ENCODE peak calls at places on chromosome 1, in nine cellular contexts. W is BE2C, S is pancreas, Z is IMR-90, T is heart left ventricle, U is foreskin fibroblast, X is Calu3, N is stomach, C is mammary epithelial cell. E is an unnamed sample.

GRCh38 chr1:176785810-176786209 is 322.8 kb downstream of the PAPPA2 start:
- DNase-seq in W (no peak), S (no peak), Z (no peak), T (no peak), U (no peak), X (no peak), N (no peak), C (no peak), E (no peak)

GRCh38 chr1:29282924-29283803 is 46.8 kb downstream of the PTPRU start:
- DNase-seq in W (peak; percentile 81), S (no peak), Z (peak; percentile 40), T (no peak), U (peak; percentile 20), X (peak; percentile 18), N (no peak), C (peak; percentile 8), E (peak; percentile 46)

GRCh38 chr1:94729287-94729686 is 90.9 kb upstream of the SLC44A3 start:
- DNase-seq in W (no peak), S (no peak), Z (peak; percentile 92), T (no peak), U (peak; percentile 74), X (no peak), N (no peak), C (no peak), E (no peak)

GRCh38 chr1:206012086-206012859 is 9.1 kb upstream of the RAB7B start:
- DNase-seq in W (peak; percentile 33), S (no peak), Z (no peak), T (peak; percentile 73), U (no peak), X (peak; percentile 70), N (peak; percentile 82), C (no peak), E (no peak)

GRCh38 chr1:3501856-3502665 is 47.6 kb downstream of the ARHGEF16 start:
- DNase-seq in W (peak; percentile 33), S (peak; percentile 26), Z (peak; percentile 38), T (peak; percentile 81), U (no peak), X (no peak), N (peak; percentile 34), C (peak; percentile 28), E (no peak)

GRCh38 chr1:209823143-209824041 is 4.4 kb upstream of the UTP25 start:
- DNase-seq in W (no peak), S (no peak), Z (peak; percentile 78), T (no peak), U (peak; percentile 57), X (peak; percentile 28), N (no peak), C (peak; percentile 95), E (no peak)

GRCh38 chr1:15803380-15803779 is 4.1 kb downstream of the UQCRHL start:
- DNase-seq in W (peak; percentile 17), S (peak; percentile 40), Z (peak; percentile 38), T (no peak), U (no peak), X (no peak), N (no peak), C (no peak), E (peak; percentile 44)

GRCh38 chr1:65316233-65316632 is 6.9 kb downstream of the DNAJC6 start:
- DNase-seq in W (no peak), S (no peak), Z (no peak), T (no peak), U (no peak), X (no peak), N (no peak), C (no peak), E (no peak)

GRCh38 chr1:244173765-244174164 is 122.7 kb downstream of the ZBTB18 start:
- DNase-seq in W (no peak), S (no peak), Z (no peak), T (no peak), U (no peak), X (no peak), N (no peak), C (no peak), E (no peak)

GRCh38 chr1:84701366-84701765 is 11.1 kb upstream of the SSX2IP start:
- DNase-seq in W (no peak), S (no peak), Z (peak; percentile 34), T (no peak), U (no peak), X (no peak), N (no peak), C (no peak), E (no peak)

GRCh38 chr1:180096584-180097318 is 57.9 kb upstream of the QSOX1 start:
- DNase-seq in W (no peak), S (no peak), Z (peak; percentile 35), T (no peak), U (no peak), X (no peak), N (no peak), C (no peak), E (no peak)

GRCh38 chr1:3676581-3677410 is 24.5 kb downstream of the TP73 start:
- DNase-seq in W (no peak), S (no peak), Z (no peak), T (no peak), U (no peak), X (no peak), N (no peak), C (no peak), E (peak; percentile 19)

GRCh38 chr1:24463756-24464377 is 38.8 kb upstream of the RCAN3 start:
- DNase-seq in W (no peak), S (no peak), Z (no peak), T (no peak), U (no peak), X (no peak), N (no peak), C (no peak), E (no peak)

GRCh38 chr1:183165456-183165855 is 20.6 kb upstream of the LAMC2 start:
- DNase-seq in W (no peak), S (no peak), Z (no peak), T (no peak), U (no peak), X (no peak), N (no peak), C (peak; percentile 63), E (no peak)

GRCh38 chr1:116820362-116820761 is 66.1 kb downstream of the CD2 start:
- DNase-seq in W (no peak), S (peak; percentile 90), Z (peak; percentile 80), T (peak; percentile 58), U (peak; percentile 16), X (peak; percentile 56), N (no peak), C (peak; percentile 88), E (no peak)

GRCh38 chr1:14924012-14924452 is 229.5 kb upstream of the TMEM51 start:
- DNase-seq in W (peak; percentile 29), S (peak; percentile 70), Z (peak; percentile 71), T (peak; percentile 75), U (peak; percentile 58), X (peak; percentile 30), N (peak; percentile 75), C (peak; percentile 53), E (peak; percentile 39)

GRCh38 chr1:228366062-228366850 is 40.4 kb downstream of the TRIM11 start:
- DNase-seq in W (peak; percentile 5), S (no peak), Z (no peak), T (peak; percentile 21), U (no peak), X (no peak), N (no peak), C (no peak), E (no peak)

GRCh38 chr1:194233069-194233468 is 1046.7 kb upstream of the B3GALT2 start:
- DNase-seq in W (no peak), S (no peak), Z (peak; percentile 19), T (no peak), U (no peak), X (no peak), N (no peak), C (no peak), E (no peak)

GRCh38 chr1:92792340-92792782 is 7.5 kb upstream of the EVI5 start:
- DNase-seq in W (no peak), S (no peak), Z (no peak), T (no peak), U (no peak), X (no peak), N (no peak), C (no peak), E (no peak)

GRCh38 chr1:202501281-202501680 is 152.8 kb downstream of the PPP1R12B start:
- DNase-seq in W (peak; percentile 19), S (no peak), Z (peak; percentile 48), T (no peak), U (peak; percentile 12), X (peak; percentile 24), N (no peak), C (peak; percentile 25), E (no peak)
- TF ChIP-seq CTCF in W (peak; percentile 56), S (no peak), Z (peak; percentile 58), T (no peak), U (peak; percentile 36), X (peak; percentile 29), N (peak; percentile 52), C (peak; percentile 49), E (no peak)

GRCh38 chr1:56709269-56709880 is 64.3 kb downstream of the PRKAA2 start:
- DNase-seq in W (no peak), S (no peak), Z (peak; percentile 65), T (no peak), U (peak; percentile 50), X (peak; percentile 22), N (no peak), C (peak; percentile 38), E (no peak)
- TF ChIP-seq CTCF in W (peak; percentile 34), S (peak; percentile 29), Z (peak; percentile 56), T (peak; percentile 42), U (peak; percentile 26), X (peak; percentile 47), N (peak; percentile 62), C (peak; percentile 52), E (peak; percentile 83)

GRCh38 chr1:98251497-98251896 is 330.7 kb upstream of the DPYD start:
- DNase-seq in W (peak; percentile 12), S (no peak), Z (no peak), T (no peak), U (no peak), X (no peak), N (no peak), C (no peak), E (no peak)
- TF ChIP-seq CTCF in W (peak; percentile 33), S (no peak), Z (no peak), T (no peak), U (no peak), X (no peak), N (no peak), C (no peak), E (no peak)

GRCh38 chr1:31904339-31905092 is 33.7 kb downstream of the PTP4A2 start:
- DNase-seq in W (no peak), S (no peak), Z (peak; percentile 43), T (peak; percentile 32), U (peak; percentile 42), X (no peak), N (no peak), C (peak; percentile 14), E (no peak)
- TF ChIP-seq CTCF in W (no peak), S (no peak), Z (no peak), T (no peak), U (no peak), X (no peak), N (no peak), C (no peak), E (no peak)

E was measured in glutamatergic neuron.